ENCODE peak calls at places on chromosomes 5 and 9, in seven cellular contexts. C, X, G, D, N, R and F are unnamed samples.

GRCh38 chr9:76676857-76677256 is 87.4 kb upstream of the PCA3 start:
- DNase-seq in C (no peak), X (no peak), G (no peak), D (no peak), N (no peak), R (no peak), F (no peak)

GRCh38 chr9:105681724-105682123 is 12.6 kb upstream of the TMEM38B start:
- DNase-seq in C (no peak), X (no peak), G (no peak), D (peak), N (no peak), R (no peak), F (no peak)

GRCh38 chr9:113650207-113651131 is 186.9 kb downstream of the RGS3 start:
- DNase-seq in C (no peak), X (no peak), G (no peak), D (no peak), N (no peak), R (no peak), F (no peak)

GRCh38 chr5:5564884-5565283 is 142.4 kb downstream of the ICE1 start:
- DNase-seq in C (no peak), X (no peak), G (no peak), D (no peak), N (no peak), R (no peak), F (no peak)

GRCh38 chr9:94782367-94783120 is 56.0 kb downstream of the AOPEP start:
- DNase-seq in C (no peak), X (no peak), G (no peak), D (peak), N (no peak), R (no peak), F (no peak)

GRCh38 chr9:37903581-37903830 is 421 bp downstream of the SLC25A51 start:
- DNase-seq in C (no peak), X (no peak), G (no peak), D (no peak), N (no peak), R (no peak), F (no peak)

GRCh38 chr9:122158202-122158601 is 1.4 kb downstream of the NDUFA8 start:
- DNase-seq in C (peak), X (no peak), G (peak), D (peak), N (no peak), R (peak), F (peak)

GRCh38 chr5:112918679-112919078 is 3.3 kb downstream of the REEP5 start:
- DNase-seq in C (no peak), X (no peak), G (no peak), D (no peak), N (no peak), R (no peak), F (no peak)

GRCh38 chr9:73470766-73471165 is 319.1 kb downstream of the ANXA1 start:
- DNase-seq in C (no peak), X (no peak), G (no peak), D (no peak), N (no peak), R (no peak), F (no peak)

GRCh38 chr9:133704711-133705181 is 33.4 kb downstream of the SARDH start:
- DNase-seq in C (no peak), X (no peak), G (no peak), D (no peak), N (no peak), R (no peak), F (no peak)

GRCh38 chr5:140176028-140176382 is 1.0 kb downstream of the CYSTM1 start:
- DNase-seq in C (no peak), X (no peak), G (no peak), D (no peak), N (no peak), R (no peak), F (no peak)

GRCh38 chr5:150723845-150724244 is 23.0 kb upstream of the RBM22 start:
- DNase-seq in C (no peak), X (no peak), G (no peak), D (no peak), N (no peak), R (no peak), F (no peak)

GRCh38 chr5:168347786-168348414 is 56.5 kb downstream of the WWC1 start:
- DNase-seq in C (no peak), X (no peak), G (no peak), D (no peak), N (no peak), R (no peak), F (no peak)

GRCh38 chr5:37552770-37553719 is 173.9 kb downstream of the WDR70 start:
- DNase-seq in C (peak), X (no peak), G (no peak), D (peak), N (no peak), R (no peak), F (peak)

GRCh38 chr5:128084228-128085167 is 932 bp downstream of the SLC12A2 start:
- DNase-seq in C (no peak), X (peak), G (peak), D (peak), N (peak), R (peak), F (peak)

GRCh38 chr9:95167998-95168397 is 149.5 kb downstream of the FANCC start:
- DNase-seq in C (peak), X (no peak), G (peak), D (peak), N (peak), R (peak), F (peak)